ENCODE peak calls at places on chromosome 13, in nine cellular contexts. D is amniotic epithelial cell, J is MCF 10A, O is uterus, X is NAMALWA, W is astrocyte of the spinal cord, T is activated gamma-delta T cell, G is T-helper 22 cell, L is NCI-H2171. Z is an unnamed sample.
A peak's percentile ranks its signal among the peaks of the same experiment; 100 is the strongest.

GRCh38 chr13:26847281-26847680 is 86.7 kb upstream of the GPR12 start:
- DNase-seq in T (no peak), J (no peak), W (no peak), G (no peak), L (no peak), O (no peak), D (no peak), X (no peak), Z (no peak)

GRCh38 chr13:113489549-113490495 is 689 bp downstream of the DCUN1D2 start:
- DNase-seq in O (no peak), X (peak; percentile 62), J (peak; percentile 24), G (peak; percentile 3), T (no peak), D (peak; percentile 54), W (peak; percentile 39), L (peak; percentile 13), Z (peak; percentile 14)

GRCh38 chr13:60699636-60700035 is 302.6 kb downstream of the TDRD3 start:
- DNase-seq in J (no peak), X (no peak), W (no peak), G (no peak), O (no peak), T (no peak), D (no peak), L (no peak), Z (no peak)

GRCh38 chr13:34011552-34012085 is 193.7 kb downstream of the RFC3 start:
- DNase-seq in O (no peak), L (no peak), G (no peak), X (no peak), D (no peak), W (peak; percentile 21), J (no peak), T (no peak), Z (no peak)

GRCh38 chr13:102598061-102598460 is 1.3 kb downstream of the TPP2 start:
- DNase-seq in W (no peak), O (no peak), J (peak; percentile 16), T (no peak), D (no peak), L (no peak), G (no peak), X (peak; percentile 38), Z (no peak)

GRCh38 chr13:107144432-107144831 is 576.5 kb upstream of the ARGLU1 start:
- DNase-seq in W (peak; percentile 13), L (no peak), J (peak; percentile 16), D (peak; percentile 19), T (no peak), O (no peak), X (peak; percentile 17), G (no peak), Z (peak; percentile 35)

GRCh38 chr13:21164631-21165030 is 11.7 kb downstream of the SKA3 start:
- DNase-seq in X (no peak), W (no peak), T (no peak), J (peak; percentile 67), D (peak; percentile 47), O (no peak), L (no peak), G (no peak), Z (no peak)

GRCh38 chr13:33642374-33643065 is 175.4 kb upstream of the RFC3 start:
- DNase-seq in D (peak; percentile 99), L (no peak), W (peak; percentile 15), X (no peak), O (peak; percentile 83), T (no peak), G (no peak), J (peak; percentile 85), Z (no peak)

GRCh38 chr13:49256841-49257240 is 9.1 kb downstream of the CDADC1 start:
- DNase-seq in T (no peak), L (no peak), W (peak; percentile 15), D (no peak), O (no peak), G (no peak), X (no peak), J (no peak), Z (no peak)

GRCh38 chr13:30963794-30964193 is 31.3 kb downstream of the TEX26 start:
- DNase-seq in J (peak; percentile 66), G (no peak), O (no peak), D (peak; percentile 56), T (no peak), X (no peak), W (no peak), L (no peak), Z (no peak)

GRCh38 chr13:31199849-31200635 is at the start of gene B3GLCT:
- DNase-seq in L (peak; percentile 23), D (peak; percentile 54), X (peak; percentile 83), T (peak; percentile 68), G (peak; percentile 57), J (peak; percentile 77), O (peak; percentile 86), W (peak; percentile 63), Z (peak; percentile 84)

GRCh38 chr13:111539791-111540446 is 219.5 kb downstream of the TEX29 start:
- DNase-seq in D (no peak), W (no peak), T (no peak), X (no peak), G (no peak), O (no peak), L (no peak), J (no peak), Z (peak; percentile 9)

Z was measured in NCI-H524.